ENCODE peak calls at places on chromosomes 11 and 22, in six cellular contexts. P is mesendoderm; Q is activated CD4-positive, CD25-positive, alpha-beta regulatory T cell treated with anti-CD3 and anti-CD28 coated beads, Interleukin-2, amount 50 U/mL, for 72 hours; R is stimulated activated effector memory CD8-positive, alpha-beta T cell treated with anti-CD3 and anti-CD28 coated beads, Interleukin-12 subunit alpha, Interleukin-12 subunit beta, amount 100 ng/mL, for 72 hours; T is AG09309; J is Peyer's patch. I is an unnamed sample.
A peak's percentile ranks its signal among the peaks of the same experiment; 100 is the strongest.

GRCh38 chr11:15695096-15695721 is 580.5 kb downstream of the INSC start:
- DNase-seq in P (peak; percentile 78), Q (no peak), R (no peak), T (no peak), J (no peak), I (no peak)

GRCh38 chr22:27139935-27140493 is 482.6 kb downstream of the MIAT start:
- DNase-seq in P (no peak), Q (no peak), R (no peak), T (peak; percentile 52), J (no peak), I (no peak)

GRCh38 chr11:65442952-65443351 is 20.4 kb downstream of the NEAT1 start:
- DNase-seq in P (no peak), Q (no peak), R (no peak), T (no peak), J (peak; percentile 15), I (no peak)

GRCh38 chr11:75492181-75492820 is 33.4 kb downstream of the GDPD5 start:
- DNase-seq in P (peak; percentile 81), Q (peak; percentile 59), R (peak; percentile 26), T (no peak), J (peak; percentile 59), I (peak; percentile 57)

GRCh38 chr22:18060646-18061620 is 16.9 kb upstream of the PEX26 start:
- DNase-seq in P (peak; percentile 78), Q (no peak), R (no peak), T (no peak), J (no peak), I (no peak)

GRCh38 chr11:110299006-110299785 is 2.8 kb upstream of the RDX start:
- DNase-seq in P (peak; percentile 87), Q (no peak), R (no peak), T (no peak), J (no peak), I (no peak)

GRCh38 chr11:65854871-65855837 is 2.8 kb downstream of the CFL1 start:
- DNase-seq in P (no peak), Q (no peak), R (no peak), T (no peak), J (no peak), I (no peak)

GRCh38 chr11:119376197-119376847 is 5.2 kb downstream of the USP2 start:
- DNase-seq in P (no peak), Q (no peak), R (no peak), T (no peak), J (no peak), I (no peak)

GRCh38 chr11:28759311-28759710 is 651.1 kb downstream of the METTL15 start:
- DNase-seq in P (peak; percentile 87), Q (no peak), R (no peak), T (no peak), J (no peak), I (peak; percentile 52)

GRCh38 chr11:19241260-19242183 is 777 bp upstream of the E2F8 start:
- DNase-seq in P (peak; percentile 73), Q (peak; percentile 33), R (no peak), T (no peak), J (no peak), I (peak; percentile 69)